ENCODE peak calls at places on chromosomes 4 and X, in six cellular contexts. One of them, this sample, is unnamed.

GRCh38 chr4:75736862-75737261 is 12.5 kb downstream of the USO1 start:
- DNase-seq in cardiac fibroblast: no peak
- DNase-seq in omental fat pad: no peak
- DNase-seq in IMR-90: peak
- DNase-seq in lung: no peak
- DNase-seq in tibial artery: no peak
- DNase-seq in this sample: no peak

GRCh38 chr4:85776579-85776978 is 301.6 kb downstream of the ARHGAP24 start:
- DNase-seq in cardiac fibroblast: peak
- DNase-seq in omental fat pad: no peak
- DNase-seq in IMR-90: peak
- DNase-seq in lung: no peak
- DNase-seq in tibial artery: no peak
- DNase-seq in this sample: no peak

GRCh38 chr4:142615324-142615665 is 230.8 kb downstream of the INPP4B start:
- DNase-seq in cardiac fibroblast: peak
- DNase-seq in omental fat pad: no peak
- DNase-seq in IMR-90: peak
- DNase-seq in lung: no peak
- DNase-seq in tibial artery: no peak
- DNase-seq in this sample: no peak

GRCh38 chr4:111937368-111937767 is 207.9 kb upstream of the FAM241A start:
- DNase-seq in cardiac fibroblast: peak
- DNase-seq in omental fat pad: no peak
- DNase-seq in IMR-90: peak
- DNase-seq in lung: no peak
- DNase-seq in tibial artery: no peak
- DNase-seq in this sample: no peak

GRCh38 chr4:36013206-36013605 is 231.1 kb downstream of the ARAP2 start:
- DNase-seq in cardiac fibroblast: no peak
- DNase-seq in omental fat pad: no peak
- DNase-seq in IMR-90: no peak
- DNase-seq in lung: no peak
- DNase-seq in tibial artery: no peak
- DNase-seq in this sample: no peak

GRCh38 chr4:183589710-183590109 is 69.3 kb downstream of the RWDD4 start:
- DNase-seq in cardiac fibroblast: no peak
- DNase-seq in omental fat pad: no peak
- DNase-seq in IMR-90: no peak
- DNase-seq in lung: no peak
- DNase-seq in tibial artery: no peak
- DNase-seq in this sample: no peak

GRCh38 chrX:39859991-39860861 is 237.5 kb downstream of the BCOR start:
- DNase-seq in cardiac fibroblast: peak
- DNase-seq in omental fat pad: no peak
- DNase-seq in IMR-90: peak
- DNase-seq in lung: peak
- DNase-seq in tibial artery: no peak
- DNase-seq in this sample: no peak

GRCh38 chr4:163269874-163270273 is 62.5 kb downstream of the NPY1R start:
- DNase-seq in cardiac fibroblast: no peak
- DNase-seq in omental fat pad: no peak
- DNase-seq in IMR-90: no peak
- DNase-seq in lung: no peak
- DNase-seq in tibial artery: no peak
- DNase-seq in this sample: no peak

GRCh38 chr4:10035130-10035529 is 13.8 kb upstream of the SLC2A9 start:
- DNase-seq in cardiac fibroblast: no peak
- DNase-seq in omental fat pad: no peak
- DNase-seq in IMR-90: no peak
- DNase-seq in lung: no peak
- DNase-seq in tibial artery: no peak
- DNase-seq in this sample: no peak

GRCh38 chrX:130174051-130174704 is 2.4 kb downstream of the RAB33A start:
- DNase-seq in cardiac fibroblast: peak
- DNase-seq in omental fat pad: no peak
- DNase-seq in IMR-90: peak
- DNase-seq in lung: no peak
- DNase-seq in tibial artery: peak
- DNase-seq in this sample: no peak

GRCh38 chrX:44748014-44748413 is 95.8 kb upstream of the DUSP21 start:
- DNase-seq in cardiac fibroblast: peak
- DNase-seq in omental fat pad: no peak
- DNase-seq in IMR-90: no peak
- DNase-seq in lung: no peak
- DNase-seq in tibial artery: no peak
- DNase-seq in this sample: no peak

GRCh38 chrX:13226214-13226613 is 93.6 kb downstream of the ATXN3L start:
- DNase-seq in cardiac fibroblast: no peak
- DNase-seq in omental fat pad: no peak
- DNase-seq in IMR-90: no peak
- DNase-seq in lung: no peak
- DNase-seq in tibial artery: no peak
- DNase-seq in this sample: no peak

GRCh38 chrX:67568769-67569168 is 24.9 kb downstream of the AR start:
- DNase-seq in cardiac fibroblast: peak
- DNase-seq in omental fat pad: no peak
- DNase-seq in IMR-90: no peak
- DNase-seq in lung: no peak
- DNase-seq in tibial artery: no peak
- DNase-seq in this sample: no peak

GRCh38 chr4:182207806-182208483 is 35.3 kb upstream of the TENM3 start:
- DNase-seq in cardiac fibroblast: peak
- DNase-seq in omental fat pad: no peak
- DNase-seq in IMR-90: peak
- DNase-seq in lung: no peak
- DNase-seq in tibial artery: no peak
- DNase-seq in this sample: no peak

GRCh38 chrX:12930150-12930549 is 23.7 kb downstream of the TLR8 start:
- DNase-seq in cardiac fibroblast: no peak
- DNase-seq in omental fat pad: no peak
- DNase-seq in IMR-90: no peak
- DNase-seq in lung: no peak
- DNase-seq in tibial artery: no peak
- DNase-seq in this sample: no peak

GRCh38 chr4:16205298-16206164 is 20.7 kb downstream of the TAPT1 start:
- DNase-seq in cardiac fibroblast: peak
- DNase-seq in omental fat pad: no peak
- DNase-seq in IMR-90: no peak
- DNase-seq in lung: no peak
- DNase-seq in tibial artery: no peak
- DNase-seq in this sample: no peak

GRCh38 chrX:9117851-9118250 is 83.9 kb upstream of the FAM9B start:
- DNase-seq in cardiac fibroblast: no peak
- DNase-seq in omental fat pad: no peak
- DNase-seq in IMR-90: peak
- DNase-seq in lung: no peak
- DNase-seq in tibial artery: no peak
- DNase-seq in this sample: no peak

GRCh38 chrX:150253946-150254615 is 109.0 kb upstream of the MAMLD1 start:
- DNase-seq in cardiac fibroblast: no peak
- DNase-seq in omental fat pad: no peak
- DNase-seq in IMR-90: no peak
- DNase-seq in lung: peak
- DNase-seq in tibial artery: no peak
- DNase-seq in this sample: no peak

GRCh38 chr4:99853993-99854392 is 37.4 kb downstream of the DAPP1 start:
- DNase-seq in cardiac fibroblast: no peak
- DNase-seq in omental fat pad: no peak
- DNase-seq in IMR-90: no peak
- DNase-seq in lung: no peak
- DNase-seq in tibial artery: no peak
- DNase-seq in this sample: no peak

GRCh38 chr4:168528131-168528949 is 31.5 kb downstream of the PALLD start:
- DNase-seq in cardiac fibroblast: peak
- DNase-seq in omental fat pad: no peak
- DNase-seq in IMR-90: peak
- DNase-seq in lung: no peak
- DNase-seq in tibial artery: no peak
- DNase-seq in this sample: no peak

GRCh38 chr4:162232349-162232748 is 68.5 kb upstream of the FSTL5 start:
- DNase-seq in cardiac fibroblast: no peak
- DNase-seq in omental fat pad: no peak
- DNase-seq in IMR-90: no peak
- DNase-seq in lung: no peak
- DNase-seq in tibial artery: no peak
- DNase-seq in this sample: no peak

GRCh38 chr4:105025263-105026017 is 121.2 kb upstream of the TET2 start:
- DNase-seq in cardiac fibroblast: no peak
- DNase-seq in omental fat pad: no peak
- DNase-seq in IMR-90: no peak
- DNase-seq in lung: no peak
- DNase-seq in tibial artery: no peak
- DNase-seq in this sample: no peak

GRCh38 chrX:1597345-1598020 is 6.1 kb downstream of the AKAP17A start:
- DNase-seq in cardiac fibroblast: no peak
- DNase-seq in omental fat pad: no peak
- DNase-seq in IMR-90: no peak
- DNase-seq in lung: no peak
- DNase-seq in tibial artery: no peak
- DNase-seq in this sample: no peak

GRCh38 chr4:162700815-162701361 is 465.8 kb downstream of the NAF1 start:
- DNase-seq in cardiac fibroblast: no peak
- DNase-seq in omental fat pad: no peak
- DNase-seq in IMR-90: no peak
- DNase-seq in lung: no peak
- DNase-seq in tibial artery: no peak
- DNase-seq in this sample: no peak

GRCh38 chrX:103913356-103914020 is 48.9 kb upstream of the TMSB15B start:
- DNase-seq in cardiac fibroblast: no peak
- DNase-seq in omental fat pad: no peak
- DNase-seq in IMR-90: peak
- DNase-seq in lung: no peak
- DNase-seq in tibial artery: no peak
- DNase-seq in this sample: no peak

GRCh38 chr4:1683371-1683902 is 676 bp downstream of the FAM53A start:
- DNase-seq in cardiac fibroblast: peak
- DNase-seq in omental fat pad: peak
- DNase-seq in IMR-90: peak
- DNase-seq in lung: peak
- DNase-seq in tibial artery: no peak
- DNase-seq in this sample: no peak

GRCh38 chr4:13521047-13521446 is 23.3 kb downstream of the NKX3-2 start:
- DNase-seq in cardiac fibroblast: no peak
- DNase-seq in omental fat pad: no peak
- DNase-seq in IMR-90: no peak
- DNase-seq in lung: no peak
- DNase-seq in tibial artery: no peak
- DNase-seq in this sample: no peak

DNA sequence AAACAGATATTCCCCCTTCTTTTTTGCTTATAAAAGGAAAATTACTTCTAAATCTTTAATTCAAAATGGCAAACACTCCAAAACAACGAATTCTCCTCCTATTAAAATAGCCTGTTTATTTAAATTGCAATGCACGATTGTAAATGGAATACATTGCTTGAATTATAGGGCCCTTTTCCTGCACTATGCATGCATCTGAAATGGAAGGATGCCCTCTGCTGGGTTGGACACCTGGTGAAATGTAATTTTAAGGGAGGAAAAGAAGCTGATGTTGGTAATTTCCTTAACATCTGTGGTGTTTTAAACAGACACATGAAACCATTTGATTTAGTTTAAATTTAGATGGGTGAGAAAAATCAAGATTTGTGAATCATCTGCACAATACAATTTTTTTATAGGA is 72.8 kb downstream of the GRXCR1 start:
- DNase-seq in cardiac fibroblast: no peak
- DNase-seq in omental fat pad: no peak
- DNase-seq in IMR-90: no peak
- DNase-seq in lung: no peak
- DNase-seq in tibial artery: no peak
- DNase-seq in this sample: no peak
- TF ChIP-seq CTCF in cardiac fibroblast: no peak
- TF ChIP-seq CTCF in omental fat pad: no peak
- TF ChIP-seq CTCF in IMR-90: no peak
- TF ChIP-seq CTCF in lung: no peak
- TF ChIP-seq CTCF in tibial artery: no peak
- TF ChIP-seq CTCF in this sample: peak

GRCh38 chr4:156169011-156169410 is 215.3 kb upstream of the CTSO start:
- DNase-seq in cardiac fibroblast: peak
- DNase-seq in omental fat pad: peak
- DNase-seq in IMR-90: peak
- DNase-seq in lung: peak
- DNase-seq in tibial artery: no peak
- DNase-seq in this sample: peak
- TF ChIP-seq CTCF in cardiac fibroblast: peak
- TF ChIP-seq CTCF in omental fat pad: peak
- TF ChIP-seq CTCF in IMR-90: peak
- TF ChIP-seq CTCF in lung: no peak
- TF ChIP-seq CTCF in tibial artery: peak
- TF ChIP-seq CTCF in this sample: peak

DNA sequence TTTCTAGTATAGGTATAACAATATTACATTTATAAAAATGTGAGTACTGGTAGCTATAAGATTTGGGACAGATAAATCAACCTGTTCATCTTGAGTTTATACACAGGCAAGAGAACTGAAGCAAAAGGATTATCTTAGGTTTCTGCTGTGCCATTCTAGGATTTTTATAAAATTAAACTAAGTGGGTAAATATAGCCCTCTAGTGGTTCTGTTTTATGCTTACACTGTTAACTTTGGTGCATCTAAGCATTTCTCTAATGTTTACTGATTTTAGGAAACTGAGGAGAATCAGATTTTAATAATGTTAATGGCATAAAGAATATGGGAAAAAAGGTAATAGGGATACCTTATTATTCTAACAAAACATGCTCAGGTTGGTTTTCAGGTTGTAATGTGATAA is 1.1 kb upstream of the RRH start:
- DNase-seq in cardiac fibroblast: peak
- DNase-seq in omental fat pad: no peak
- DNase-seq in IMR-90: peak
- DNase-seq in lung: no peak
- DNase-seq in tibial artery: no peak
- DNase-seq in this sample: no peak
- TF ChIP-seq CTCF in cardiac fibroblast: peak
- TF ChIP-seq CTCF in omental fat pad: no peak
- TF ChIP-seq CTCF in IMR-90: peak
- TF ChIP-seq CTCF in lung: peak
- TF ChIP-seq CTCF in tibial artery: peak
- TF ChIP-seq CTCF in this sample: peak

GRCh38 chrX:116490091-116490490 is 27.3 kb upstream of the CT83 start:
- DNase-seq in cardiac fibroblast: peak
- DNase-seq in omental fat pad: no peak
- DNase-seq in IMR-90: no peak
- DNase-seq in lung: no peak
- DNase-seq in tibial artery: no peak
- DNase-seq in this sample: no peak
- TF ChIP-seq CTCF in cardiac fibroblast: peak
- TF ChIP-seq CTCF in omental fat pad: no peak
- TF ChIP-seq CTCF in IMR-90: peak
- TF ChIP-seq CTCF in lung: no peak
- TF ChIP-seq CTCF in tibial artery: no peak
- TF ChIP-seq CTCF in this sample: peak